ENCODE peak calls at places on chromosome 18, in five cellular contexts. S is Peyer's patch, G is kidney epithelial cell, D is transverse colon, T is PC-9. Q is an unnamed sample. For H3K27me3, the result is how much of the 10 kb centered on the place peaks cover.

GRCh38 chr18:49846718-49847470 is 33.6 kb upstream of the ACAA2 start:
- DNase-seq in S (no peak), G (no peak), D (no peak), T (no peak), Q (no peak)

GRCh38 chr18:68494802-68495560 is 219.9 kb downstream of the TMX3 start:
- DNase-seq in S (no peak), G (peak), D (no peak), T (no peak), Q (no peak)

GRCh38 chr18:32507093-32507492 is 36.4 kb upstream of the GAREM1 start:
- DNase-seq in S (no peak), G (no peak), D (no peak), T (no peak), Q (no peak)

GRCh38 chr18:70469916-70470315 is 181.1 kb downstream of the SOCS6 start:
- DNase-seq in S (no peak), G (peak), D (no peak), T (no peak), Q (no peak)

GRCh38 chr18:28791101-28791500 is 614.2 kb upstream of the CDH2 start:
- DNase-seq in S (no peak), G (no peak), D (no peak), T (no peak), Q (no peak)

GRCh38 chr18:69980982-69981804 is 33.5 kb upstream of the CD226 start:
- DNase-seq in S (no peak), G (no peak), D (no peak), T (no peak), Q (no peak)

GRCh38 chr18:51211552-51211951 is 14.1 kb upstream of the MEX3C start:
- DNase-seq in S (no peak), G (peak), D (peak), T (peak), Q (no peak)

GRCh38 chr18:63016270-63016669 is 300.9 kb downstream of the PHLPP1 start:
- DNase-seq in S (no peak), G (peak), D (peak), T (peak), Q (peak)

GRCh38 chr18:55239764-55240163 is 280.5 kb upstream of the CCDC68 start:
- DNase-seq in S (no peak), G (no peak), D (no peak), T (no peak), Q (no peak)

GRCh38 chr18:27242392-27243047 is 57.4 kb upstream of the CHST9 start:
- DNase-seq in S (no peak), G (no peak), D (no peak), T (no peak), Q (no peak)

GRCh38 chr18:79911871-79912270 is 39.6 kb downstream of the SLC66A2 start:
- DNase-seq in S (no peak), G (no peak), D (peak), T (no peak), Q (no peak)
- H3K4me3 ChIP-seq in S (no peak), G (no peak), D (no peak), T (no peak), Q (no peak)

DNA sequence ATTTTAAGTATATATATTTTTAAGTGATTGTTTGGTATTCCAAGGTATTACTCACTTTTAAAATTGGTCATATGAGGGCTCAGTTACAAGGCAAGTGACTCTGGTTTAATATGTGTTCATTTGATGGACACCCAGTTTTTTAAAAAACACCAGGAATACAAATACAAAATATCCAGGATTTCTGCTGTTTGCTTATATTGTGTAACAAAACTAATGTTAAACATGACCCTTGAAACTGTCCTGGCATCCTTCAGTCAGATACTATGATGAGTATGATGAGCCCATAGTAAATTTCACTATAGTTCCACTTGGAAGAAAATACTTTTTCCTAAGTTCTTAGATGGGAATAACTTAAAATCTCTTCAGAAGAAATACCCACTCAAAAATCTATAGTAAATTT is 11.4 kb upstream of the ONECUT2 start:
- DNase-seq in S (no peak), G (no peak), D (no peak), T (no peak), Q (no peak)
- H3K27me3 ChIP-seq in S (under half), G (under half), D (half or more), T (under half), Q (half or more)

GRCh38 chr18:35389095-35389618 is 12.0 kb upstream of the ZNF396 start:
- DNase-seq in S (no peak), G (no peak), D (no peak), T (no peak), Q (no peak)
- H3K4me3 ChIP-seq in S (no peak), G (no peak), D (no peak), T (no peak), Q (no peak)

DNA sequence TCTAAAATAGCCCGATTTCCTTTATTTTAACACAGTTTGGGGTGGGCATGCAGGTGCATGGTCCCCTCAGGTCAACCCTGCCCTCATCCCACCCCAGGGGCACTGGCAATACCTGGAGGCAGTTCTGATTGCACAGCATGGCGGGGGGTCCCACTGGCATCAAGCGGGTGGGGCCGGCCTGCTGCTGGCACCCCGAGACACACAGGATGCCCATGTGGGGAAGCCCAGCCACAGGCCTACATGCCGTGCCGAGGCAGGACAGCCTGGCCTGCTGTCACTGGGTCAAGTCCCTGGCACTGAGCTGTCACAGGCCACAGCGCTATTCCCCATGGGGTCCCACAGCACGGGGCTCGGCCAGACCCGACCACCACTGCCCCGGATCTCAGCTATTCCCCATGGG is 11.9 kb upstream of the KCNG2 start:
- DNase-seq in S (no peak), G (no peak), D (no peak), T (no peak), Q (no peak)
- H3K27me3 ChIP-seq in S (under half), G (under half), D (under half), T (under half), Q (half or more)

DNA sequence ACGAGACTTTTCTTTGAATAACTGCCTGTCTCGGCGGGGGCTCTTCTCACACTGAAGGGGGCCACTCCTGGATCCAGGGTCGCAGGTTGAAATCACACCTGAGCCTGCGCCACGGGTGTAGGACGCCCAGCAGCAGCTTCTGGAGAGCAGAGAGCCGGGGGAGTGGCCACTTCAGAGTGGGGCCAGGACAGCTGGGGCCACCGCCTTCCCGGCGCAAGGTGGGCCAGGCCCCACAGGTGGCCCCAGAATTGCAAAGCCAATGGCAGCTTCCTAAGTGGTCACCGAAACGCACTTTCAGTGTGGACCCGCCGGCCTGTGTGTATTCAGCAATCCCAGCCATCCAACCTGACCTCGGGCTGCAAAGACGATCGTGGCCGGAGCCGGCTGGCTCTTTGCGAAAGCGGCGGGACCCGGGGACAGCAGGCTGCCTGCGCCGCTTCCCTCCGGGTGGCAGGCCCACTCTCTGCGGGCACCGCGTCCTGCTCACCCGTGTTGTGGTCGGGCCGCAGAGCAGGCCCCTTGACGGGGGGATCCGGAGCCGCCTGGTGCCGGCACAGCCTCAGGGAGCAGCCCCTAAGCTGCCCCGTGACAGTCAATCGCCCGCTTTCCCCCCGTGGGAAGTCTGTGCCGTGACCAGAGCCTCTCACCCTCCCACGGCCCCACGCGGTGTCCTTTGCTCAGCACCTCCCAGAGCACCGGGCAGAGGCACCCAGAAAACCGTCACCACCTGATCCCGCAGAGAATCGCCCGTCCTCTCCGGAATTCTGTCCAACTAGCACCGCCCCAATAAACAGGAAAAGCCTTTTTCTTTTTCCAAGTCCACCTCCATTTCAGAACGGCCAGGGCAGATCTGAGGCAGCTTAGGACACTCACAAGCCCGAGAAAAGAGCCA is 144.7 kb downstream of the ZNF516 start:
- DNase-seq in S (no peak), G (no peak), D (no peak), T (no peak), Q (no peak)
- H3K4me3 ChIP-seq in S (no peak), G (no peak), D (no peak), T (no peak), Q (no peak)

GRCh38 chr18:356763-357162 is 88.9 kb upstream of the THOC1 start:
- DNase-seq in S (no peak), G (no peak), D (no peak), T (no peak), Q (no peak)
- H3K27me3 ChIP-seq in S (under half), G (under half), D (under half), T (half or more), Q (under half)

GRCh38 chr18:58166278-58166844 is 122.3 kb downstream of the NEDD4L start:
- DNase-seq in S (no peak), G (no peak), D (no peak), T (no peak), Q (no peak)
- H3K4me3 ChIP-seq in S (no peak), G (no peak), D (no peak), T (no peak), Q (no peak)

GRCh38 chr18:57436965-57437333 is 1.8 kb downstream of the ONECUT2 start:
- DNase-seq in S (no peak), G (no peak), D (no peak), T (no peak), Q (no peak)
- H3K27me3 ChIP-seq in S (half or more), G (half or more), D (half or more), T (under half), Q (half or more)

GRCh38 chr18:54204883-54205282 is 19.6 kb downstream of the MBD2 start:
- DNase-seq in S (no peak), G (no peak), D (no peak), T (no peak), Q (no peak)

GRCh38 chr18:54202851-54203250 is 21.6 kb downstream of the MBD2 start:
- DNase-seq in S (no peak), G (no peak), D (no peak), T (no peak), Q (no peak)

GRCh38 chr18:54203914-54204313 is 20.6 kb downstream of the MBD2 start:
- DNase-seq in S (no peak), G (no peak), D (no peak), T (no peak), Q (no peak)

GRCh38 chr18:54206447-54206846 is 18.0 kb downstream of the MBD2 start:
- DNase-seq in S (no peak), G (no peak), D (no peak), T (no peak), Q (no peak)

GRCh38 chr18:54205951-54206350 is 18.5 kb downstream of the MBD2 start:
- DNase-seq in S (no peak), G (no peak), D (no peak), T (no peak), Q (no peak)
- H3K4me3 ChIP-seq in S (no peak), G (no peak), D (no peak), T (no peak), Q (no peak)

Q was measured in endodermal cell.